ENCODE peak calls at places on chromosomes 13 and 19, in seven cellular contexts. N is tibial nerve, W is heart right ventricle, J is body of pancreas, S is A673, Z is brain microvascular endothelial cell, D is SK-N-SH. U is an unnamed sample.
A peak's percentile ranks its signal among the peaks of the same experiment; 100 is the strongest.

GRCh38 chr13:83453300-83453699 is 429.0 kb downstream of the SLITRK1 start:
- DNase-seq in N (no peak), W (peak; percentile 3), J (no peak), S (no peak), Z (no peak), D (no peak), U (no peak)

GRCh38 chr19:35977446-35978222 is 17.4 kb upstream of the SDHAF1 start:
- DNase-seq in N (no peak), W (no peak), J (no peak), S (peak; percentile 69), Z (no peak), D (peak; percentile 59), U (no peak)

GRCh38 chr19:48491793-48492123 is 19.9 kb downstream of the LMTK3 start:
- DNase-seq in N (no peak), W (no peak), J (no peak), S (no peak), Z (no peak), D (no peak), U (no peak)

GRCh38 chr13:61761690-61762089 is 346.0 kb upstream of the PCDH20 start:
- DNase-seq in N (no peak), W (no peak), J (no peak), S (no peak), Z (no peak), D (no peak), U (no peak)

GRCh38 chr19:30163663-30164062 is 208.5 kb upstream of the ZNF536 start:
- DNase-seq in N (no peak), W (no peak), J (no peak), S (no peak), Z (no peak), D (no peak), U (no peak)

GRCh38 chr19:5339950-5340636 is 519 bp downstream of the PTPRS start:
- DNase-seq in N (no peak), W (no peak), J (peak; percentile 35), S (peak; percentile 49), Z (no peak), D (peak; percentile 87), U (no peak)

GRCh38 chr19:29524201-29524911 is 1.4 kb upstream of the VSTM2B start:
- DNase-seq in N (no peak), W (no peak), J (no peak), S (no peak), Z (no peak), D (no peak), U (no peak)

GRCh38 chr13:31051999-31052398 is 109.7 kb downstream of the HSPH1 start:
- DNase-seq in N (no peak), W (no peak), J (no peak), S (peak; percentile 19), Z (no peak), D (no peak), U (no peak)

GRCh38 chr19:17025361-17025760 is 1.2 kb downstream of the CPAMD8 start:
- DNase-seq in N (no peak), W (no peak), J (no peak), S (no peak), Z (no peak), D (no peak), U (no peak)

GRCh38 chr13:86758116-86758515 is 913.1 kb upstream of the SLITRK5 start:
- DNase-seq in N (no peak), W (no peak), J (no peak), S (no peak), Z (no peak), D (no peak), U (no peak)

GRCh38 chr19:1672038-1672768 is 19.8 kb upstream of the TCF3 start:
- DNase-seq in N (no peak), W (peak; percentile 50), J (peak; percentile 45), S (peak; percentile 70), Z (no peak), D (peak; percentile 86), U (peak; percentile 54)

GRCh38 chr19:1343026-1343425 is 40.7 kb upstream of the NDUFS7 start:
- DNase-seq in N (no peak), W (no peak), J (no peak), S (no peak), Z (no peak), D (no peak), U (no peak)

GRCh38 chr13:109784590-109785140 is 1.7 kb downstream of the IRS2 start:
- DNase-seq in N (peak; percentile 64), W (peak; percentile 86), J (peak; percentile 77), S (peak; percentile 91), Z (peak; percentile 42), D (peak; percentile 88), U (no peak)

GRCh38 chr13:26989261-26990007 is 182.2 kb downstream of the USP12 start:
- DNase-seq in N (no peak), W (no peak), J (no peak), S (no peak), Z (no peak), D (no peak), U (no peak)

GRCh38 chr13:43688230-43688907 is 98.4 kb downstream of the ENOX1 start:
- DNase-seq in N (no peak), W (no peak), J (no peak), S (no peak), Z (no peak), D (no peak), U (no peak)

GRCh38 chr19:32480321-32480720 is 74.8 kb downstream of the DPY19L3 start:
- DNase-seq in N (no peak), W (no peak), J (no peak), S (no peak), Z (no peak), D (no peak), U (no peak)

GRCh38 chr13:49635599-49636433 is 7.5 kb downstream of the ARL11 start:
- DNase-seq in N (peak; percentile 19), W (no peak), J (peak; percentile 15), S (no peak), Z (peak; percentile 14), D (no peak), U (no peak)

GRCh38 chr13:104015646-104016396 is 949.6 kb upstream of the SLC10A2 start:
- DNase-seq in N (no peak), W (no peak), J (no peak), S (no peak), Z (peak; percentile 94), D (no peak), U (no peak)

GRCh38 chr19:1624458-1624857 is 19.2 kb upstream of the UQCR11 start:
- DNase-seq in N (peak; percentile 39), W (peak; percentile 50), J (peak; percentile 40), S (peak; percentile 92), Z (peak; percentile 25), D (peak; percentile 88), U (no peak)

GRCh38 chr13:99386911-99387788 is 80.0 kb upstream of the GPR183 start:
- DNase-seq in N (peak; percentile 46), W (peak; percentile 62), J (peak; percentile 49), S (peak; percentile 64), Z (peak; percentile 29), D (peak; percentile 58), U (peak; percentile 10)
- H3K27ac ChIP-seq in N (no peak overlapping the region), W (no peak overlapping the region), J (no peak overlapping the region), S (no peak overlapping the region), Z (no peak overlapping the region), D (no peak overlapping the region), U (no peak overlapping the region)

GRCh38 chr19:7007859-7008258 is 13.4 kb downstream of the MBD3L2B start:
- DNase-seq in N (no peak), W (no peak), J (no peak), S (no peak), Z (no peak), D (no peak), U (no peak)

GRCh38 chr19:7006305-7006704 is 14.9 kb downstream of the MBD3L2B start:
- DNase-seq in N (no peak), W (no peak), J (no peak), S (no peak), Z (no peak), D (no peak), U (no peak)

GRCh38 chr19:6999938-7000732 is 21.1 kb downstream of the MBD3L2B start:
- DNase-seq in N (no peak), W (no peak), J (no peak), S (no peak), Z (no peak), D (no peak), U (no peak)

GRCh38 chr19:7000816-7001215 is 20.4 kb downstream of the MBD3L2B start:
- DNase-seq in N (no peak), W (no peak), J (no peak), S (no peak), Z (no peak), D (no peak), U (no peak)

GRCh38 chr19:7004313-7004931 is 16.8 kb downstream of the MBD3L2B start:
- DNase-seq in N (no peak), W (no peak), J (no peak), S (peak; percentile 54), Z (peak; percentile 27), D (no peak), U (peak; percentile 22)
- TF ChIP-seq CTCF in N (no peak), W (peak; percentile 85), J (no peak), S (peak; percentile 67), Z (no peak), D (no peak), U (peak; percentile 70)

DNA sequence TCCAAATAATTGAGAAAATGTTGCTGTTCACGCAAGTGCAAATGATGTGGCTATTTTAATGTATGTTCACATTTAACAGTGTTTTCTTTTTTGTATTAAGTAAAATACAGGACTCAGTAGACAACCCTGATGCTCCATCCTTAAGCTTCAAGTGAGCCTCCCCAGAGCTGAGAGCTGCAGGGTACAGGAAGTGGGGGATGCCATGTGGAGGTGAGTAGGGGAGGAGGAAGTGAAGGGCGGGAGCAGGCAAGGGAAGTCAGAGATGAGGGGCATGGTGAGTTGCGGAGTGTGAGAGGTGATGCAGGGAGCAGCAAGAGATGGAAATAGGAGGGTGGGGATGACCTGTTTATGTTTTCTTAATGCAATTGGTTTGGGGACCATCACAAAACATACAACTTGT is 711.0 kb downstream of the UQCRFS1 start:
- DNase-seq in N (no peak), W (no peak), J (no peak), S (no peak), Z (no peak), D (no peak), U (no peak)
- H3K27ac ChIP-seq in N (no peak overlapping the region), W (no peak overlapping the region), J (no peak overlapping the region), S (no peak overlapping the region), Z (no peak overlapping the region), D (no peak overlapping the region), U (no peak overlapping the region)

GRCh38 chr13:79481685-79482052 is 714 bp downstream of the NDFIP2 start:
- DNase-seq in N (no peak), W (no peak), J (peak; percentile 37), S (no peak), Z (no peak), D (peak; percentile 9), U (peak; percentile 35)

GRCh38 chr13:79475569-79475968 is 5.4 kb upstream of the NDFIP2 start:
- DNase-seq in N (no peak), W (no peak), J (no peak), S (no peak), Z (no peak), D (no peak), U (no peak)

GRCh38 chr13:79480954-79481684 is at the start of gene NDFIP2:
- DNase-seq in N (peak; percentile 54), W (peak; percentile 91), J (peak; percentile 91), S (peak; percentile 91), Z (peak; percentile 78), D (peak; percentile 87), U (peak; percentile 45)

GRCh38 chr13:79482271-79482970 is 1.5 kb downstream of the NDFIP2 start:
- DNase-seq in N (no peak), W (no peak), J (no peak), S (no peak), Z (no peak), D (no peak), U (no peak)

DNA sequence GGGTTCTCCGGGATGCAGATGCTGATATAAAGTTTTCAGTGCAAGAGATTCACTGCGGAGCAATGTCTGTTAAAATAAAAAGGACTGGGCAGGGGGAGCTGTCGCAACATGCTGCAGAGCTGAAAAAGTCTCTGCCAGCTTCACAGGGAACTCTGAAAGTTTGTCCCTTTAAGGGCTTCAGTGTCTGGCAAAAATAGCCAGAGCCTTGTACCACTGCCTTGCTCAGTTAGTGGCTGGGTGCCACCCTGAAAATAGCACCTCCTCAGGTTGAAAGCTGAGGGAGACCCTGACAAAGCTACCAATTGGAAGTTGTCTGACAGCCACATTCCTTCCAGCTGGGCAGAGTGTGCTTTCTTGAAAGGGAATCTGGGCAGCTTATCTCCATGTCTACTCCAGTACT is 3.0 kb upstream of the NDFIP2 start:
- DNase-seq in N (no peak), W (peak; percentile 29), J (peak; percentile 15), S (no peak), Z (no peak), D (no peak), U (no peak)
- TF ChIP-seq CTCF in N (no peak), W (no peak), J (no peak), S (no peak), Z (no peak), D (no peak), U (no peak)